ENCODE peak calls at places on chromosomes 6 and 20, in seven cellular contexts. N is KG1; Z is GM20000; V is effector memory CD4-positive, alpha-beta T cell; B is ACHN; S is retinal pigment epithelial cell; I is ovary. M is an unnamed sample.

GRCh38 chr6:167786859-167787675 is 39.6 kb upstream of the AFDN start:
- DNase-seq in I (no peak), B (no peak), N (no peak), Z (no peak), S (no peak), V (no peak), M (no peak)

GRCh38 chr20:19621072-19621471 is 137.0 kb upstream of the RIN2 start:
- DNase-seq in Z (no peak), B (no peak), I (no peak), S (no peak), N (no peak), V (no peak), M (no peak)

GRCh38 chr20:36796117-36796516 is 22.6 kb upstream of the DSN1 start:
- DNase-seq in I (no peak), V (no peak), S (no peak), N (no peak), Z (no peak), B (no peak), M (no peak)

GRCh38 chr6:169503556-169503955 is 198.3 kb downstream of the WDR27 start:
- DNase-seq in Z (no peak), I (no peak), N (no peak), V (no peak), B (no peak), S (no peak), M (no peak)

GRCh38 chr6:166778776-166779175 is 151.7 kb upstream of the RPS6KA2 start:
- DNase-seq in Z (no peak), N (no peak), B (no peak), V (no peak), I (no peak), S (no peak), M (no peak)

GRCh38 chr6:139711714-139712585 is 337.5 kb upstream of the CITED2 start:
- DNase-seq in B (peak), S (no peak), N (no peak), V (no peak), I (no peak), Z (no peak), M (no peak)

GRCh38 chr20:48971956-48972355 is 50.4 kb downstream of the ARFGEF2 start:
- DNase-seq in N (no peak), V (no peak), S (no peak), I (no peak), Z (no peak), B (no peak), M (no peak)

GRCh38 chr6:26064619-26065257 is 22.5 kb upstream of the HFE start:
- DNase-seq in I (no peak), S (no peak), B (peak), N (peak), Z (no peak), V (peak), M (no peak)

GRCh38 chr6:30075094-30075986 is at the start of gene RNF39:
- DNase-seq in I (no peak), S (no peak), Z (peak), B (no peak), N (no peak), V (no peak), M (peak)

GRCh38 chr6:142088858-142089216 is 43.9 kb upstream of the GJE1 start:
- DNase-seq in N (no peak), Z (peak), S (peak), B (peak), V (no peak), I (no peak), M (no peak)

GRCh38 chr6:129411092-129411491 is 298.9 kb downstream of the ARHGAP18 start:
- DNase-seq in S (no peak), I (no peak), V (no peak), B (no peak), Z (no peak), N (no peak), M (no peak)

GRCh38 chr6:14984454-14984853 is 261.4 kb upstream of the JARID2 start:
- DNase-seq in Z (no peak), I (no peak), N (no peak), V (no peak), S (no peak), B (no peak), M (no peak)

GRCh38 chr6:16238057-16238657 is at the start of gene GMPR:
- DNase-seq in S (no peak), I (peak), N (no peak), Z (peak), V (peak), B (peak), M (peak)

GRCh38 chr6:13452346-13453171 is 34.8 kb downstream of the GFOD1 start:
- DNase-seq in S (no peak), B (no peak), I (no peak), Z (no peak), V (no peak), N (no peak), M (no peak)

GRCh38 chr20:376089-376488 is 4.5 kb upstream of the TRIB3 start:
- DNase-seq in S (no peak), N (no peak), V (no peak), I (no peak), B (no peak), Z (no peak), M (no peak)

GRCh38 chr6:152309648-152310047 is 327.5 kb downstream of the SYNE1 start:
- DNase-seq in S (no peak), N (no peak), Z (no peak), B (no peak), V (peak), I (no peak), M (peak)

GRCh38 chr6:37502703-37503485 is 3.2 kb upstream of the CCDC167 start:
- DNase-seq in I (no peak), N (peak), V (peak), S (no peak), Z (no peak), B (no peak), M (no peak)

M was measured in activated naive CD8-positive, alpha-beta T cell treated with anti-CD3 and anti-CD28 coated beads, Interleukin-2, amount 10 ng/mL, durations not matched to agents 7 days and 5 days.